ENCODE peak calls at places on chromosomes 11 and 22, in nine cellular contexts. K is colonic mucosa; X is H7; L is RCC 7860; Z is CD8-positive, alpha-beta T cell; U is neural crest cell; J is HEK293T; P is Caco-2; N is T-helper 22 cell. A is an unnamed sample.

GRCh38 chr22:29343313-29343805 is 27.9 kb upstream of the RASL10A start:
- DNase-seq in K (no peak), X (peak), L (peak), Z (no peak), U (no peak), J (no peak), P (no peak), N (no peak), A (no peak)

GRCh38 chr11:102518296-102519094 is 12.1 kb downstream of the MMP7 start:
- DNase-seq in K (no peak), X (peak), L (no peak), Z (no peak), U (no peak), J (no peak), P (no peak), N (no peak), A (peak)

GRCh38 chr22:30923168-30923900 is 45.2 kb downstream of the MORC2 start:
- DNase-seq in K (no peak), X (no peak), L (no peak), Z (no peak), U (no peak), J (no peak), P (no peak), N (no peak), A (no peak)

GRCh38 chr11:4643084-4643483 is 698 bp upstream of the OR51E1 start:
- DNase-seq in K (no peak), X (no peak), L (no peak), Z (no peak), U (no peak), J (no peak), P (no peak), N (no peak), A (no peak)

GRCh38 chr11:60810583-60810982 is 25.4 kb downstream of the MS4A10 start:
- DNase-seq in K (peak), X (no peak), L (no peak), Z (no peak), U (no peak), J (no peak), P (no peak), N (no peak), A (no peak)

GRCh38 chr22:19707347-19708322 is 6.7 kb upstream of the SEPTIN5 start:
- DNase-seq in K (no peak), X (peak), L (no peak), Z (no peak), U (no peak), J (no peak), P (no peak), N (no peak), A (no peak)

GRCh38 chr11:45886816-45887520 is 1.5 kb downstream of the MAPK8IP1 start:
- DNase-seq in K (no peak), X (no peak), L (no peak), Z (no peak), U (no peak), J (no peak), P (no peak), N (no peak), A (no peak)

GRCh38 chr11:121763526-121763925 is 310.8 kb upstream of the SORL1-AS1 start:
- DNase-seq in K (no peak), X (no peak), L (no peak), Z (no peak), U (no peak), J (no peak), P (no peak), N (no peak), A (no peak)

GRCh38 chr11:34926831-34927132 is 10.4 kb downstream of the PDHX start:
- DNase-seq in K (no peak), X (no peak), L (no peak), Z (no peak), U (no peak), J (no peak), P (no peak), N (no peak), A (no peak)